ENCODE peak calls at places on chromosomes 13 and 19, in five cellular contexts. F is SK-N-SH; B is CD4-positive, alpha-beta T cell; C is upper lobe of right lung; Z is HCT116. H is an unnamed sample.

GRCh38 chr13:110471156-110471832 is 90.2 kb downstream of the RAB20 start:
- DNase-seq in C (peak; percentile 77), Z (no peak), B (no peak), F (peak; percentile 46), H (no peak)

GRCh38 chr19:1516395-1516753 is 3.6 kb upstream of the ADAMTSL5 start:
- DNase-seq in C (no peak), B (no peak), Z (no peak), F (no peak), H (no peak)

GRCh38 chr19:23776507-23777205 is 18.0 kb upstream of the ZNF681 start:
- DNase-seq in B (no peak), F (no peak), Z (no peak), C (no peak), H (no peak)

GRCh38 chr13:82654851-82655517 is 1227.3 kb downstream of the SLITRK1 start:
- DNase-seq in C (peak; percentile 68), Z (no peak), B (no peak), F (no peak), H (no peak)

GRCh38 chr13:95091755-95092154 is 209.5 kb downstream of the ABCC4 start:
- DNase-seq in F (no peak), Z (no peak), C (no peak), B (no peak), H (no peak)

GRCh38 chr13:112725346-112726017 is 35.6 kb downstream of the ATP11A start:
- DNase-seq in B (peak; percentile 8), C (peak; percentile 66), F (no peak), Z (peak; percentile 48), H (no peak)

GRCh38 chr13:59658736-59659330 is 504.9 kb downstream of the DIAPH3 start:
- DNase-seq in C (no peak), Z (no peak), B (no peak), F (no peak), H (no peak)

GRCh38 chr19:3977242-3978143 is 6.6 kb upstream of the DAPK3 start:
- DNase-seq in C (no peak), B (no peak), Z (no peak), F (peak; percentile 44), H (no peak)

GRCh38 chr13:108322206-108322824 is 52.8 kb downstream of the TNFSF13B start:
- DNase-seq in F (peak; percentile 36), Z (peak; percentile 28), C (no peak), B (no peak), H (no peak)

GRCh38 chr19:5048091-5048726 is 79.3 kb downstream of the KDM4B start:
- DNase-seq in Z (no peak), C (peak; percentile 85), B (peak; percentile 43), F (peak; percentile 96), H (peak; percentile 81)

GRCh38 chr19:48772503-48772953 is 17.2 kb downstream of the FGF21 start:
- DNase-seq in F (no peak), C (no peak), B (no peak), Z (no peak), H (no peak)

GRCh38 chr13:89695343-89696257 is 1651.9 kb upstream of the MIR17HG start:
- DNase-seq in C (no peak), Z (peak; percentile 22), B (no peak), F (peak; percentile 42), H (peak; percentile 73)

GRCh38 chr19:13212759-13213330 is 62.6 kb downstream of the IER2 start:
- DNase-seq in B (peak; percentile 69), Z (peak; percentile 56), F (peak; percentile 72), C (peak; percentile 81), H (no peak)
- TF ChIP-seq CTCF in B (peak; percentile 61), Z (peak; percentile 85), F (peak; percentile 66), C (peak; percentile 57), H (no peak)

GRCh38 chr13:53001871-53002270 is 26.7 kb upstream of the OLFM4 start:
- DNase-seq in C (no peak), B (no peak), Z (no peak), F (no peak), H (no peak)
- TF ChIP-seq CTCF in C (no peak), B (no peak), Z (no peak), F (no peak), H (no peak)

GRCh38 chr19:40798223-40798996 is 581 bp upstream of the EGLN2 start:
- DNase-seq in F (peak; percentile 77), C (peak; percentile 100), B (peak; percentile 100), Z (peak; percentile 99), H (peak; percentile 100)
- TF ChIP-seq CTCF in F (peak; percentile 65), C (peak; percentile 41), B (peak; percentile 40), Z (peak; percentile 30), H (peak; percentile 52)

DNA sequence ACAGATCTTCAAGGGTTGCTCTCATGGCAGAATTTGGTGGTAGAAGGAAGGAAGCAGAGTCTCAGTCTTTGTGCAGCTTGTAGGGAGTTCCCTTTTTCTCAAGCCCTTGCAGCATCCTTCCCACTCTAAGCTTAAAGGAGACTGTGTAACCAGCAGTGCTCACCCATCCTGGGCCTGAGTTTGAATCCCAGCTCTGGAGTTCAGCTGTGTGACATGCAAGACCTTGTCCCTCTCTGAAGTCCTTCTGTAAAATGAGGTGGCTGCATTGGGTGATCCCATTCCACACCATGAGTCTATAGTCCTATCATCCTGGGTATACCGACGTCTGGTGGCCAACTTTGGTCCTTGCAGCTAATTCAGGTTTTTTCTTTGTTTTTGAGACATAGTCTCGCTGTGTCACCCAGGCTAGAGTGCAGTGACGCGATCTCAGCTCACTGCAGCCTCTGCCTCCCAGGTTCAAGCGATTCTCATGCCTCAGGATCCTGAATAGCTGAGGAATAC is 9.8 kb downstream of the SIGLEC10 start:
- DNase-seq in C (no peak), B (no peak), Z (peak; percentile 46), F (no peak), H (no peak)
- TF ChIP-seq CTCF in C (peak; percentile 43), B (no peak), Z (peak; percentile 73), F (no peak), H (no peak)

DNA sequence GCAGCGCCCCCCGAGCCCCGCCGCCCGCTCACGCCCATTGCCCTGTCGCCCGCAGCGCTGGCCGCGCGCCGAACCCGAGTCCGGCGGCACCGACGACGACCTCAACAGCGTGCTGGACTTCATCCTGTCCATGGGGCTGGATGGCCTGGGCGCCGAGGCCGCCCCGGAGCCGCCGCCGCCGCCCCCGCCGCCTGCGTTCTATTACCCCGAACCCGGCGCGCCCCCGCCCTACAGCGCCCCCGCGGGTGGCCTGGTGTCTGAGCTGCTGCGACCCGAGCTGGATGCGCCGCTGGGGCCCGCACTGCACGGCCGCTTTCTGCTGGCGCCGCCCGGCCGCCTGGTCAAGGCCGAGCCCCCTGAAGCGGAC is 518 bp downstream of the KLF2 start:
- DNase-seq in Z (no peak), B (peak; percentile 52), C (peak; percentile 81), F (peak; percentile 65), H (no peak)
- TF ChIP-seq CTCF in Z (peak; percentile 14), B (no peak), C (peak; percentile 18), F (peak; percentile 29), H (no peak)

GRCh38 chr19:46372901-46373572 is 26.1 kb downstream of the PPP5C start:
- DNase-seq in C (peak; percentile 60), Z (no peak), F (no peak), B (no peak), H (no peak)

GRCh38 chr19:46371371-46371901 is 24.5 kb downstream of the PPP5C start:
- DNase-seq in F (no peak), C (peak; percentile 38), Z (no peak), B (no peak), H (no peak)

GRCh38 chr19:46374526-46375475 is 27.9 kb downstream of the PPP5C start:
- DNase-seq in C (peak; percentile 46), F (no peak), Z (no peak), B (no peak), H (no peak)

GRCh38 chr19:46376241-46377153 is 29.6 kb downstream of the PPP5C start:
- DNase-seq in Z (no peak), B (no peak), C (peak; percentile 52), F (no peak), H (no peak)

DNA sequence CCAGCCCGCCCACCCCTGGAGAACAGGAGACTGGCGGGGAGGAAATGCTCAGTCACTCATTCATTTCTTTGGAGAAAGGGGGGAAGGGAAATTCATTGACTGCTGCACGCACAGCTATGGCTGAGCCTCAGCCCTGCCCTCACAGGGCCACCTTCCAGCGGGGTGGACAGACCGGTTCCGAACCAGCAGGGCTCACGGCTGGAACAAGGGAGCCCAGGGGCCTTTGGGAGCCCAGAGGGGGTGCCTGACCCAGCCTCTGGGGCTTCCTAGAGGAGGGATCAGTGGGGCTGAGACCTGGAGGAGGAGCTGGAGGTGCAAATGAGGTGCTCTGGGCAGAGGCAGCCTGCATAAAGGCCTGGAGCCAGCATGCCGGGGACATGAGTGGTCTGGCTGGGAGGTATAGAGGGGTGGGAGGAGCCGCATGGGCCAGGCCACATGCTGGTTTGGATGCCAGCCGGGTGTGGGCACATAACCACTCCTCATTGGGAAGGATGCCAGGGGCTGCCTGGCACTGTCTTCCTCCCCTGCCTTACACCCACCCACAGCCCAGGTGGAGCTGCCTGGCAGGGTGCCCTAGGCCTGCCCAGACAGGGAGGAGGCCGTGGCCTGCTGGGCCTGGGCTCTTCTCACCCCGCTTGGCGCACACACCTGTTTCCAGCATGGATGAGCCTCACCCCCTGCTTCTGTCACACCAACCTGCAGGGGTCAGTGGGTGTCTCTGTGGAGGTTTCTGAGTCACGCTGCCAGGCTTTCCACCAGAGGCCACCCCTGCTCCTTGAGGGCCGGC is 26.9 kb downstream of the PPP5C start:
- DNase-seq in B (no peak), Z (no peak), F (peak; percentile 80), C (peak; percentile 96), H (no peak)
- TF ChIP-seq CTCF in B (no peak), Z (no peak), F (no peak), C (no peak), H (no peak)

DNA sequence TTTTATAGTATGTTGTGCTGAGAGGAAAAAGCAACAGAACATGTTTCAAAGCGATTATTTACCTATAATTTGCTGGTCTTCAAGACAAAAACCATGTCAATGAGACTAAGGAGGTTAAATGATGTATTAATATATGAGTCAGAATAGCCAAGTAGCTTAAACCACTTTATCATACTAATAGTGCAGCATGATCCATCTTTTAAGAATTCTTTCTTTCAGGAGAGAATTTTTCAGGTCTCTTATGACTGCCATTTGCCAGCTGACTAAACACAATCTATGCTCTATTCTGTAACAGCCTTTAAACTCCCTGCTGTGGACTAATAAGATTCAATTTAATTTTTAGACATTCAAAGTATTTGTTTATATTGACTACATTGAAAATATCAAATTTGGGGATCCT is 93.7 kb downstream of the TRPC4 start:
- DNase-seq in C (no peak), Z (no peak), B (no peak), F (no peak), H (no peak)
- TF ChIP-seq CTCF in C (no peak), Z (no peak), B (no peak), F (no peak), H (no peak)

DNA sequence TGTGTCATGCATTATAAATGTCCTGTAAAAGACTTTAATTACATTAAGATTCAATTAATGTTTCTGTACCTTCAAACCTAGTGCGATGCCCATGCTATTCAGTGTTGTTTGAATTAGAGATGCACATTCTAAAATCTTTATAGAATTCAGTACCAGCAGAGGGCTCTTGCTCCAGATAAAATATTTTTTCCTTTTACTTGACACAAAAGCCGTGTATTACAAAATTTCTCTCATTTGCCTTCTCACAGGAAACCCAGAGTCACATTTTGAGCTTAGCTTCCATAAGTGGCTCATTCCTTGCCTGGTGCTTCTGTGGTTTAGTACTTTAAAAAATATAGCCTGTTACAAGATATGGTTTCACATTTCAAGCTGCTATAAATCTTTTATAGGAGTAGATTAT is 101.2 kb downstream of the RNF17 start:
- DNase-seq in F (no peak), B (no peak), C (no peak), Z (no peak), H (no peak)
- TF ChIP-seq CTCF in F (peak; percentile 41), B (no peak), C (no peak), Z (no peak), H (no peak)